ENCODE peak calls at places on chromosomes 1 and 21, in nine cellular contexts. J, C, Y, Q, W, V, G, N and S are unnamed samples.

GRCh38 chr1:165112260-165112659 is 244.3 kb downstream of the LMX1A start:
- DNase-seq in N (no peak), Q (no peak), V (no peak), G (no peak), W (no peak), Y (no peak), C (no peak), J (no peak), S (no peak)

GRCh38 chr1:242243472-242243871 is 244.6 kb upstream of the MAP1LC3C start:
- DNase-seq in J (no peak), N (no peak), W (no peak), V (no peak), Y (no peak), G (no peak), C (no peak), Q (no peak), S (no peak)

GRCh38 chr1:222299524-222299923 is 248.4 kb downstream of the HHIPL2 start:
- DNase-seq in C (no peak), G (no peak), W (no peak), Y (no peak), Q (no peak), J (no peak), N (no peak), V (no peak), S (no peak)

GRCh38 chr1:206504363-206504713 is 3.0 kb upstream of the RASSF5 start:
- DNase-seq in J (no peak), W (no peak), C (no peak), G (no peak), N (no peak), Y (no peak), V (no peak), Q (no peak), S (no peak)

GRCh38 chr1:2311184-2312032 is 79.9 kb downstream of the MORN1 start:
- DNase-seq in N (peak), C (peak), Y (peak), W (no peak), Q (peak), G (no peak), V (peak), J (no peak), S (no peak)

GRCh38 chr1:245814651-245815050 is 659.9 kb downstream of the KIF26B start:
- DNase-seq in C (no peak), V (no peak), J (no peak), Y (no peak), G (no peak), W (no peak), Q (no peak), N (no peak), S (no peak)

GRCh38 chr1:50237081-50237480 is 128.4 kb downstream of the ELAVL4 start:
- DNase-seq in G (no peak), V (no peak), Y (no peak), N (no peak), Q (no peak), C (no peak), W (no peak), J (no peak), S (no peak)

GRCh38 chr1:59750612-59751395 is 63.9 kb upstream of the HOOK1 start:
- DNase-seq in G (no peak), C (peak), V (peak), Y (no peak), W (no peak), Q (no peak), J (no peak), N (no peak), S (no peak)

GRCh38 chr1:207925210-207925609 is 14.3 kb upstream of the CD34 start:
- DNase-seq in V (no peak), G (no peak), Q (peak), N (no peak), J (no peak), Y (peak), C (no peak), W (no peak), S (no peak)

GRCh38 chr1:2538376-2538775 is 8.3 kb upstream of the HES5 start:
- DNase-seq in V (no peak), Q (no peak), G (no peak), C (no peak), W (no peak), J (no peak), Y (no peak), N (no peak), S (no peak)

GRCh38 chr21:38680401-38680800 is 125.3 kb upstream of the ETS2 start:
- DNase-seq in Y (no peak), N (no peak), Q (no peak), V (no peak), W (no peak), C (no peak), G (no peak), J (no peak), S (no peak)

GRCh38 chr1:117130526-117130925 is 9.0 kb upstream of the TRIM45 start:
- DNase-seq in W (no peak), N (no peak), J (no peak), Q (no peak), V (no peak), G (no peak), C (no peak), Y (no peak), S (no peak)

GRCh38 chr1:78447096-78447495 is 43.7 kb upstream of the PTGFR start:
- DNase-seq in N (no peak), C (no peak), G (no peak), V (no peak), Y (no peak), Q (no peak), W (no peak), J (no peak), S (no peak)
- H3K4me3 ChIP-seq in N (no peak), C (no peak), G (no peak), V (no peak), Y (no peak), Q (no peak), W (no peak), J (no peak), S (no peak)

DNA sequence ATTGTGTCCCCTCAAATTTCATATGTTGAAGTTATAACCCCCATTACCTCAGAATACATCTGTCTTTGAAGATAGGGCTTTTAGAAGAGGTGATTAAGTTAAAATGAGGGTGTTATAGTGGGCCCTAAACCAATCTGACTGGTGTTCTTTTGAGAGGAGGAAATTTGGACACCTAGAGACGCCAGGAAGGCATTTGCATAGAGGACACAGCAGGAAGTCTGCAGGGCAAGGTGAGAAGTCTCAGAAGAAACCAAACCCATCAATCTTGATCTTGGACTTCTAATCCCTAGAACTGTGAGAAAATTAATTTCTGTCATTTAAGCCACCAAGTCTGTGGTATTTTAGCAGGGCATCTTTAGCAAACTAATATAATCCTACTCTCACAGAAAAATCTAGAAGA is 13.0 kb downstream of the GOLPH3L start:
- DNase-seq in N (no peak), W (no peak), G (peak), Y (peak), Q (no peak), V (no peak), C (no peak), J (no peak), S (no peak)
- TF ChIP-seq REST in N (no peak), W (no peak), G (no peak), Y (no peak), Q (no peak), V (no peak), C (no peak), J (no peak), S (no peak)

DNA sequence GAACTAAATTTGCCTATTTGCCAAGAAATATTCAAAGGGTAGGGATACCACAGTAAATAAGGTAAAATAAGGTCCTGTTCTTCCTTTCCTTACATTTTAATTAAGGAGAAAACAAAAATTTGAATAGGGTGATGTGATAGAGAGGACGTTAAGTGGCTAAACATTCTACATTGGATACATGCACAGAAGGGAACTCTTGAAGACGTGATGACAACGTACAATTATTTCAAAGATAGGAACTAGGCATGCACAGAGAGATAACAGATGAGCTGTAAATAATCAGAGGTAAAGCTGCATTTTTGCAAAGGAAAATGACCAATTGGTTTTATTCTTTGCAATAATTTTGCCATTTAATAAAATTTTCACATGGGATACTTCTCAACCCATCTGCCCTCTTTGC is 69.7 kb downstream of the TRIM33 start:
- DNase-seq in G (no peak), W (no peak), J (no peak), V (no peak), Y (no peak), N (no peak), Q (no peak), C (no peak), S (no peak)
- H3K4me3 ChIP-seq in G (no peak), W (no peak), J (no peak), V (no peak), Y (no peak), N (no peak), Q (no peak), C (no peak), S (no peak)

DNA sequence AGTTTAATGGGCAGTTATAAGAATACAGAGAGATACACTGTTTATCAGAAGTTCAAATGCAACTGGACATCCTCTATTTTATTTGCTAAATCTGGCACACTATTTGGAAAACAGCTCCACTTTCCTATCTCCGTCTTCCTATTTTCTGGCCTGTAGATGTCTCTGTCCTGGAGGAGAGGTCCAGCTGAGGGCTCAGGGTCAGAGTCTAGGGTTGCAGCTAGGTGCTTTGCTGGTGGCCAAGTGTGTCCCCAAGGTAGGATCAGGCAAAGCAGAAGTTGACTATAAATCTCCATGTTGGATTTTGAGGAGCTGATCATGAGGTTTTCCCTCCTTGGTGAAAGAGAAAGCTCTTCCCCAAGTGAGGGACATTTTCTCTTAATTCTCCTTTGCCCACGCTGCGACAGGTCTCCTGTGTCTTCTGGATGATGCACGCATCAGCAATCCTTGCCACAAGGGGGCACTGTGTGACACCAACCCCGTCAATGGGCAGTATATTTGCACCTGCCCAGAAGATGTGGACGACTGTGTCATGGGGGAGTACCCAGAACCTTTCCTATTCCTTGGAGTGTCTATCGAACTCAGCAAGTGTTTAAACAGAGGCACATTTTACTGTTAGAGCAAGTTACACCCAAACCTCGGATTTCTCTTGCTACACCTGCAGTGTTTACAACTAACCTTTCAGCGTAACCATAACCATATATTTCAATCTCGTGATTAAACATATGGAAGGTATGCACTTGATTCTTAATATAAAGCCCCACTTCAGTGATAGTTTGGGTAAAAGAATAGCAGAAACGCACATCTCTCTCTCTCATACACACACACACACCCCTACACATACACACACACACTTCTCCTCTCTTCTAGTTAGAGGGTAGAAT is 10.2 kb downstream of the ADAM30 start:
- DNase-seq in Y (peak), C (peak), N (peak), V (peak), G (no peak), J (peak), W (peak), Q (peak), S (peak)
- TF ChIP-seq REST in Y (no peak), C (no peak), N (no peak), V (no peak), G (no peak), J (no peak), W (no peak), Q (no peak), S (no peak)

GRCh38 chr21:34519694-34520093 is 7.7 kb upstream of the KCNE1 start:
- DNase-seq in G (no peak), C (no peak), Y (no peak), V (no peak), J (no peak), N (no peak), W (no peak), Q (no peak), S (no peak)
- H3K4me3 ChIP-seq in G (no peak), C (no peak), Y (no peak), V (no peak), J (no peak), N (no peak), W (no peak), Q (no peak), S (no peak)

GRCh38 chr21:37079211-37079824 is 6.3 kb downstream of the TTC3 start:
- DNase-seq in V (no peak), Y (peak), J (no peak), G (no peak), Q (no peak), C (no peak), N (peak), W (no peak), S (no peak)
- TF ChIP-seq REST in V (no peak), Y (no peak), J (no peak), G (no peak), Q (no peak), C (no peak), N (no peak), W (no peak), S (no peak)

GRCh38 chr1:111204211-111204883 is 3.9 kb upstream of the DENND2D start:
- DNase-seq in N (no peak), J (peak), W (no peak), Y (no peak), Q (no peak), V (peak), C (peak), G (peak), S (no peak)
- H3K4me3 ChIP-seq in N (no peak), J (peak), W (peak), Y (peak), Q (no peak), V (peak), C (peak), G (peak), S (peak)

DNA sequence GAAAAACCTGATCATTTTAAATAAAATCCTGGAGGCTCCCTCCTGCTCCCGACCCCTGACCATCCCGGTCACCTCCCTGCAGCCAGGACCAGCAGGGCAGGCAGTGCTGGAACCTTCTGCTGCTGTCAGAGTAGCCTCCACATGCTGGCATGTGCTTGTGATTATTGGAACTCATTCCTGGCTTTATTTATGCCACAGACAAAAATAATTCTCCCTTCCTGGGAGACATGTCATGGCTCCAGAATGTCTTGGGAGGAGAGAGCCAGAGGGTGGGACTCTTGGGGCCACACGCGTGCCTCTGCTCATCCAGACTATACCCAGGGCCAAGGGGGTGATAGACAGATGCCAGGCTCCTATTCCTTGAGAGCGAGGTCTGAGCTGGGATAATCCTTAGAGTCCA is 183.6 kb upstream of the RAB4A start:
- DNase-seq in V (no peak), Y (no peak), C (no peak), J (no peak), N (no peak), W (no peak), Q (no peak), G (no peak), S (no peak)
- TF ChIP-seq REST in V (no peak), Y (no peak), C (no peak), J (no peak), N (no peak), W (no peak), Q (no peak), G (no peak), S (no peak)

GRCh38 chr1:209743145-209743482 is 12.7 kb upstream of the TRAF3IP3 start:
- DNase-seq in J (no peak), Y (no peak), Q (no peak), N (no peak), G (no peak), W (no peak), C (no peak), V (no peak), S (no peak)

GRCh38 chr1:209742409-209743144 is 13.3 kb upstream of the TRAF3IP3 start:
- DNase-seq in J (no peak), N (no peak), Y (no peak), W (no peak), C (no peak), V (no peak), Q (no peak), G (no peak), S (no peak)

GRCh38 chr1:209737118-209737505 is 18.7 kb upstream of the TRAF3IP3 start:
- DNase-seq in V (no peak), Y (no peak), Q (no peak), W (no peak), N (no peak), J (no peak), C (no peak), G (no peak), S (no peak)

GRCh38 chr1:209741889-209742288 is 14.0 kb upstream of the TRAF3IP3 start:
- DNase-seq in V (no peak), N (no peak), Y (no peak), C (no peak), Q (no peak), J (no peak), W (no peak), G (no peak), S (no peak)

DNA sequence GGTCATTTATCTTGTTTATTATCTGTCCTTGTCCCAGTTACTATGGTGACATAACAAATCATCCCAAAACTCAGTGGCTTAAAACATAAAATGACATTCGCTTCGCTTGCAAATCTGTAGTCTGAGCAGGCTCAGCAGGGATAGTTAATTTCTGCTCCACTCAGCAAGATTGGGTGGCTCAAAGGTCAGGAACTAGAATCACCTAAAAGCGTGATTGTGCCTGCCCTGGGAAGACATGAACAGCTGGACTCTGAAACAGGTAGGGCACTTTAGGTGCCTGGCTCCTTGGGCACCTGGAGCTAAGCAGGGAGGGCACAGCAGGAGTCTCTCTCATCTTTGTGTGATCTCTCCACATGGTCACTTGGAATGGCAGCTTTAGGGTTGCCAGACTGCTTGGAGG is 14.7 kb upstream of the TRAF3IP3 start:
- DNase-seq in J (no peak), V (no peak), G (no peak), C (no peak), Q (no peak), W (no peak), N (no peak), Y (no peak), S (no peak)
- H3K4me3 ChIP-seq in J (no peak), V (no peak), G (no peak), C (no peak), Q (no peak), W (no peak), N (no peak), Y (no peak), S (no peak)

GRCh38 chr1:219568728-219569127 is 44.2 kb downstream of the ZC3H11B start:
- DNase-seq in C (peak), G (no peak), Q (no peak), Y (no peak), V (no peak), N (no peak), W (no peak), J (no peak), S (no peak)
- TF ChIP-seq REST in C (no peak), G (no peak), Q (no peak), Y (no peak), V (no peak), N (no peak), W (no peak), J (no peak), S (no peak)